ENCODE peak calls at places on chromosomes 6 and 20, in nine cellular contexts. Z is activated T-cell treated with anti-CD3 and anti-CD28 coated beads, Interleukin-2, amount 50 U/mL, for 4 hours; N is NCI-H510A treated with DMSO at 0.1 percent for 48 hours; Q is AG09309; M is mucosa of descending colon; D is brain microvascular endothelial cell; I is mesothelial cell of epicardium; F is ureter; L is upper lobe of right lung. B is an unnamed sample.

GRCh38 chr6:121856296-121856695 is 420.9 kb downstream of the GJA1 start:
- DNase-seq in D (no peak), L (no peak), N (no peak), Q (peak), F (no peak), Z (no peak), I (no peak), M (no peak), B (no peak)

GRCh38 chr20:29313481-29313880 is 1944.0 kb upstream of the DEFB115 start:
- DNase-seq in D (no peak), L (no peak), M (no peak), Z (no peak), I (no peak), F (no peak), N (no peak), Q (no peak), B (no peak)

GRCh38 chr20:64164123-64164836 is at the start of gene MYT1:
- DNase-seq in M (peak), Z (no peak), D (no peak), L (no peak), Q (no peak), N (peak), I (no peak), F (no peak), B (no peak)

GRCh38 chr6:121688974-121689373 is 253.5 kb downstream of the GJA1 start:
- DNase-seq in N (no peak), Z (no peak), L (no peak), I (no peak), F (no peak), Q (no peak), M (no peak), D (no peak), B (no peak)

GRCh38 chr6:25601797-25602679 is 50.0 kb upstream of the SCGN start:
- DNase-seq in N (peak), I (no peak), M (no peak), Q (peak), F (no peak), D (no peak), L (no peak), Z (no peak), B (no peak)

GRCh38 chr6:155894262-155894661 is 438.6 kb upstream of the NOX3 start:
- DNase-seq in M (no peak), L (no peak), Q (no peak), Z (no peak), N (no peak), I (no peak), D (no peak), F (no peak), B (no peak)

GRCh38 chr6:13814938-13815575 is 700 bp upstream of the MCUR1 start:
- DNase-seq in F (no peak), M (no peak), N (peak), Q (no peak), I (no peak), L (no peak), D (no peak), Z (no peak), B (no peak)

GRCh38 chr6:31795616-31796298 is at the start of gene VARS1:
- DNase-seq in F (peak), I (peak), N (peak), Z (peak), M (peak), D (peak), L (peak), Q (peak), B (peak)

GRCh38 chr6:112833546-112834215 is 486.6 kb downstream of the RFPL4B start:
- DNase-seq in N (peak), Q (no peak), L (no peak), F (no peak), D (no peak), M (no peak), I (no peak), Z (no peak), B (no peak)

GRCh38 chr6:12039540-12040459 is 27.7 kb downstream of the HIVEP1 start:
- DNase-seq in I (no peak), D (no peak), Z (no peak), M (no peak), Q (no peak), L (no peak), F (no peak), N (no peak), B (no peak)

GRCh38 chr6:80527552-80528052 is 421.1 kb downstream of the BCKDHB start:
- DNase-seq in L (no peak), M (no peak), F (no peak), D (no peak), I (no peak), Z (no peak), Q (no peak), N (peak), B (no peak)

GRCh38 chr6:106858653-106859092 is 115.9 kb downstream of the CD24 start:
- DNase-seq in Z (no peak), M (peak), I (no peak), F (peak), N (no peak), L (no peak), D (no peak), Q (peak), B (no peak)

GRCh38 chr6:36132221-36132895 is 2.0 kb downstream of the MAPK13 start:
- DNase-seq in N (peak), D (no peak), Q (no peak), M (no peak), L (no peak), F (no peak), Z (no peak), I (no peak), B (no peak)

GRCh38 chr6:49915035-49915434 is 48.7 kb upstream of the CRISP1 start:
- DNase-seq in M (no peak), Z (no peak), N (peak), I (no peak), D (no peak), F (no peak), Q (no peak), L (no peak), B (no peak)

GRCh38 chr6:8652710-8653109 is 217.4 kb upstream of the SLC35B3 start:
- DNase-seq in N (no peak), L (no peak), F (no peak), Q (no peak), I (no peak), D (no peak), M (no peak), Z (no peak), B (no peak)

GRCh38 chr6:144331610-144332009 is 46.5 kb downstream of the UTRN start:
- DNase-seq in L (no peak), Q (no peak), M (no peak), F (no peak), N (no peak), Z (no peak), D (peak), I (no peak), B (no peak)

B was measured in activated CD4-positive, alpha-beta T cell treated with anti-CD3 and anti-CD28 coated beads, Interleukin-2, amount 50 U/mL, for 4 hours.